ENCODE peak calls at places on chromosomes 2 and 18, in four cellular contexts. K is HEK293T; Q is H1; W is naive thymus-derived CD4-positive, alpha-beta T cell. H is an unnamed sample.

GRCh38 chr2:18834341-18834740 is 245.0 kb upstream of the NT5C1B start:
- DNase-seq in W (no peak), Q (no peak), K (no peak), H (no peak)

GRCh38 chr2:7709907-7710306 is 792.7 kb downstream of the RNF144A start:
- DNase-seq in Q (no peak), K (no peak), W (no peak), H (no peak)

GRCh38 chr18:8491516-8491915 is 117.7 kb upstream of the RAB12 start:
- DNase-seq in Q (no peak), W (no peak), K (no peak), H (no peak)

GRCh38 chr2:9709539-9710285 is 78.9 kb upstream of the YWHAQ start:
- DNase-seq in K (no peak), W (no peak), Q (no peak), H (no peak)

GRCh38 chr2:168432100-168432499 is 24.0 kb upstream of the CERS6 start:
- DNase-seq in K (no peak), W (no peak), Q (no peak), H (no peak)

GRCh38 chr18:58495202-58495601 is 133.7 kb downstream of the ALPK2 start:
- DNase-seq in K (no peak), W (no peak), Q (no peak), H (no peak)

GRCh38 chr18:12946549-12947354 is 1.1 kb upstream of the SEH1L start:
- DNase-seq in K (no peak), Q (no peak), W (no peak), H (peak)

GRCh38 chr2:133434962-133435668 is 133.1 kb downstream of the NCKAP5 start:
- DNase-seq in Q (no peak), K (peak), W (no peak), H (peak)

GRCh38 chr2:238097988-238098853 is 1.9 kb upstream of the ESPNL start:
- DNase-seq in Q (peak), W (no peak), K (peak), H (peak)

GRCh38 chr2:205731521-205731965 is 49.2 kb downstream of the NRP2 start:
- DNase-seq in W (no peak), K (no peak), Q (no peak), H (no peak)

GRCh38 chr2:173205375-173205774 is 129.7 kb downstream of the MAP3K20 start:
- DNase-seq in Q (no peak), K (no peak), W (no peak), H (no peak)

GRCh38 chr2:71923887-71924533 is 223.7 kb downstream of the CYP26B1 start:
- DNase-seq in K (peak), Q (peak), W (peak), H (peak)

GRCh38 chr18:50203801-50204604 is 9.1 kb upstream of the MYO5B start:
- DNase-seq in Q (peak), K (peak), W (no peak), H (peak)

GRCh38 chr2:62201307-62201706 is 5.4 kb downstream of the B3GNT2 start:
- DNase-seq in W (no peak), Q (no peak), K (no peak), H (no peak)

GRCh38 chr18:8912348-8913057 is 190.0 kb upstream of the NDUFV2 start:
- DNase-seq in Q (no peak), K (no peak), W (no peak), H (no peak)

GRCh38 chr18:47036298-47036874 is 965 bp upstream of the ELOA2 start:
- DNase-seq in Q (no peak), W (no peak), K (peak), H (peak)

GRCh38 chr2:125450092-125450491 is 1205.9 kb upstream of the GYPC start:
- DNase-seq in K (no peak), W (no peak), Q (no peak), H (no peak)

GRCh38 chr18:44852818-44853217 is 172.1 kb downstream of the SETBP1 start:
- DNase-seq in Q (no peak), K (no peak), W (no peak), H (no peak)

GRCh38 chr2:44155577-44156446 is 12.9 kb upstream of the PPM1B start:
- DNase-seq in W (no peak), K (no peak), Q (no peak), H (peak)

GRCh38 chr2:216221806-216222205 is 112.7 kb downstream of the XRCC5 start:
- DNase-seq in K (no peak), W (no peak), Q (no peak), H (no peak)

GRCh38 chr2:165219491-165219890 is 15.6 kb upstream of the SCN3A start:
- DNase-seq in K (no peak), W (no peak), Q (no peak), H (no peak)

GRCh38 chr2:23456881-23457760 is 72.1 kb downstream of the KLHL29 start:
- DNase-seq in K (no peak), W (no peak), Q (no peak), H (no peak)

GRCh38 chr2:223416826-223417610 is 185.1 kb downstream of the SCG2 start:
- DNase-seq in Q (no peak), W (no peak), K (no peak), H (no peak)

GRCh38 chr2:206423147-206423546 is 20.2 kb upstream of the ADAM23 start:
- DNase-seq in K (peak), Q (no peak), W (no peak), H (no peak)

GRCh38 chr2:137824501-137824900 is 139.8 kb upstream of the HNMT start:
- DNase-seq in Q (no peak), K (no peak), W (no peak), H (no peak)